ENCODE peak calls at places on chromosomes 5 and 9, in six cellular contexts. N, X, T, O, F and P are unnamed samples.

GRCh38 chr5:74056789-74057164 is 430.8 kb downstream of the ARHGEF28 start:
- DNase-seq in N (no peak), X (no peak), T (no peak), O (no peak), F (no peak), P (no peak)

GRCh38 chr9:116494815-116495634 is 192.1 kb upstream of the TRIM32 start:
- DNase-seq in N (no peak), X (peak; percentile 35), T (no peak), O (peak; percentile 74), F (no peak), P (no peak)

GRCh38 chr5:8905021-8905420 is 640.9 kb downstream of the SEMA5A start:
- DNase-seq in N (no peak), X (no peak), T (no peak), O (no peak), F (no peak), P (no peak)

GRCh38 chr5:173764321-173765029 is 123.7 kb upstream of the CPEB4 start:
- DNase-seq in N (no peak), X (peak; percentile 94), T (no peak), O (peak; percentile 96), F (no peak), P (peak; percentile 88)

GRCh38 chr9:5617749-5618148 is 11.2 kb upstream of the RIC1 start:
- DNase-seq in N (no peak), X (no peak), T (no peak), O (no peak), F (no peak), P (no peak)

GRCh38 chr5:115543365-115543700 is 1.2 kb downstream of the FEM1C start:
- DNase-seq in N (no peak), X (no peak), T (no peak), O (no peak), F (no peak), P (no peak)

GRCh38 chr9:127680226-127680625 is 26.6 kb upstream of the CFAP157 start:
- DNase-seq in N (no peak), X (no peak), T (no peak), O (no peak), F (no peak), P (no peak)

GRCh38 chr5:156188026-156188425 is 138.9 kb upstream of the SGCD start:
- DNase-seq in N (no peak), X (no peak), T (no peak), O (no peak), F (no peak), P (no peak)

GRCh38 chr9:91034976-91035824 is 233.6 kb downstream of the SYK start:
- DNase-seq in N (no peak), X (no peak), T (no peak), O (no peak), F (no peak), P (no peak)

GRCh38 chr9:99650187-99650874 is 171.4 kb upstream of the NR4A3 start:
- DNase-seq in N (no peak), X (no peak), T (peak; percentile 14), O (no peak), F (no peak), P (no peak)

GRCh38 chr9:122940603-122941559 is at the start of gene RABGAP1:
- DNase-seq in N (peak; percentile 95), X (peak; percentile 96), T (peak; percentile 99), O (peak; percentile 100), F (peak; percentile 99), P (peak; percentile 100)

GRCh38 chr9:122939611-122940010 is 1.2 kb upstream of the RABGAP1 start:
- DNase-seq in N (no peak), X (no peak), T (no peak), O (no peak), F (no peak), P (no peak)

GRCh38 chr9:122941560-122942234 is 877 bp downstream of the RABGAP1 start:
- DNase-seq in N (no peak), X (no peak), T (no peak), O (peak; percentile 45), F (no peak), P (no peak)

GRCh38 chr9:122936464-122936863 is 4.4 kb upstream of the RABGAP1 start:
- DNase-seq in N (no peak), X (no peak), T (no peak), O (no peak), F (no peak), P (no peak)

DNA sequence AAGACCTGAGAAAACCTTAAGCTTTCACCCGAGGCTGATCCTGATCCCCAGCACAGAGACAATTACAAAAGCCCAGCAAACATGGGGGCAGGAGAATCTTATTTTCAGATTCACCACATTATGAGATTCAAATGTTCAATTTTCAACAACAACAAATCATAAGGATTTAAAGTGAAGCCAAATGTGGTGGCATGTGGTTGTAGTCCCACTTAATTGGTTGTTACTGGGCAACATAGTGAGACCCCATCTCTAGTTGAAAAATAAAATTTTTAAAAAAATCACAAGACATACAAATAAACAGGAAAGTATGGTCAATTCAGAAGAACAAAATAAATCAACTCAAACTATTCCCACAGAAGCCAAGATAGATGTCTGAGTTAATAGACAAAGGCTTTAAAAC is 3.9 kb upstream of the RABGAP1 start:
- DNase-seq in N (no peak), X (no peak), T (no peak), O (no peak), F (no peak), P (no peak)
- H3K27ac ChIP-seq in N (no peak overlapping the region), X (no peak overlapping the region), T (no peak overlapping the region), O (no peak overlapping the region), F (no peak overlapping the region), P (no peak overlapping the region)

GRCh38 chr5:150895431-150896428 is 9.1 kb downstream of the ZNF300 start:
- DNase-seq in N (no peak), X (no peak), T (no peak), O (no peak), F (no peak), P (no peak)
- H3K9me3 ChIP-seq in N (peaks cover 81% of the 10 kb centered on the region), X (peaks cover 32% of the 10 kb centered on the region), T (peaks cover 55% of the 10 kb centered on the region), O (peaks cover 3% of the 10 kb centered on the region), F (peaks cover 52% of the 10 kb centered on the region), P (peaks cover 96% of the 10 kb centered on the region)

DNA sequence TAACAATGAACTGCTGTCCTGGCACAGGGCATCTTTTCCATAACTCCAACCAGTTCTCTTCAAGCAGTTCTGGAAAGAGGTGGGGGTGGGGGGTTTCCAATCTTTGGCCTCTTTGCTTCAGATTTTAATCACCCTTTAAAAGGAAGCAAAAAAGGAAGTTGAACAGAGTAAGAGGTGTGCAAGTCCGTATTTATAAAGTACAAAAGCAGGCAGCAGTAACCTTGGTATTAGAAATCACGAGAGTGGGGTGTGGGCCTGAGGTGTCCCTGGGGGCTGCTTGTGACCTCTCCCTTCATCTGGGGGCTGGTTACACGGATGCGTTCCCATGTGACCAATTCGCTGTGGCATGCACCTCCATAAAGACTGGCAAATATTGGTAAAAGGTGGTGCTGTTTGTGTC is 70.5 kb downstream of the PTCH1 start:
- DNase-seq in N (no peak), X (no peak), T (no peak), O (no peak), F (no peak), P (no peak)
- H3K27ac ChIP-seq in N (no peak overlapping the region), X (no peak overlapping the region), T (no peak overlapping the region), O (no peak overlapping the region), F (no peak overlapping the region), P (no peak overlapping the region)

DNA sequence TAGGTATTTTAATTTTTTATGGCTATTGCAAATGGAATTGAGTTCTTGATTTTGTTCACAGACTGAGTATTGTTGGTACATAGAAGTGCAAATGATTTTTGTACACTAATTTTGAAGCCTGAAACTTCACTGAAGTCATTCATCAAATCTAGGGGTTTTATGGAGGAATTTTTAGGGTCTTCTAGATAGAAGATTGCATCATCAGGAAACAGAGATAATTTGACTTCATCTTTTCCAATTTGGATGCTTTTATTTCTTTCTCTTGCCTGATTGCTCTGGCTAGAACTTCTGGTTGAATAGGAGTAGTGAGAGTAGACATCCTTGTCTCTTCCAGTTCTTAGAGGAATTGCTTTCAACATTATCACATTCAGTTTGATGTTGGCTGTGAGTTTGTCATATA is 58.2 kb upstream of the SNCAIP start:
- DNase-seq in N (no peak), X (no peak), T (no peak), O (no peak), F (no peak), P (no peak)
- H3K9me3 ChIP-seq in N (peaks cover 17% of the 10 kb centered on the region), X (peaks cover 5% of the 10 kb centered on the region), T (peaks cover 9% of the 10 kb centered on the region), O (peaks cover under 1% of the 10 kb centered on the region), F (peaks cover 5% of the 10 kb centered on the region), P (peaks cover 13% of the 10 kb centered on the region)

DNA sequence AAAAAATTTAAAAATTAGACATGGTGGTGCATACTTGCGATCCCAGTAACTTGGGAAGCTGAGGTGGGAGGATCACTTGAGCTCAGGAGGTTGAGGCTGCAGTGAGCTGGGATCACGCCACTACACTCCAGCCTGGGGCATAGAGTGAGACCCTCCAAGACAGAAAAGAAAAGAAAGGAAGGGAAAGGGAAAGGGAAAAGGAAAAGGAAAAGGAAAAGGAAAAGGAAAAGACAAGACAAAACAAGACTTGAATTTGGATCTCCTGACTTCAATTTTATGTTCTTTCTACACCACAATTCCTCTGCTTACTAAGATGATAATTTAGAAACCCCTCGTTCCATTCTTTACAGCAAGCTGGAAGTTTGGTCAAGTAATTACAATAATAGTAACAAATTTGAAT is 88.1 kb downstream of the NR6A1 start:
- DNase-seq in N (no peak), X (no peak), T (no peak), O (no peak), F (no peak), P (no peak)
- H3K27ac ChIP-seq in N (no peak overlapping the region), X (no peak overlapping the region), T (no peak overlapping the region), O (no peak overlapping the region), F (no peak overlapping the region), P (no peak overlapping the region)